ENCODE peak calls at places on chromosomes 5 and 9, in nine cellular contexts. H, M, C, V, P, K, R, O and T are unnamed samples.
A peak's percentile ranks its signal among the peaks of the same experiment; 100 is the strongest.

GRCh38 chr9:16119861-16120641 is 567.2 kb downstream of the CCDC171 start:
- DNase-seq in V (no peak), K (no peak), C (no peak), P (no peak), R (no peak), H (no peak), M (peak; percentile 87), O (no peak), T (no peak)

GRCh38 chr5:88944751-88945507 is 61.9 kb upstream of the MEF2C start:
- DNase-seq in R (no peak), K (no peak), H (no peak), M (peak; percentile 28), P (no peak), O (no peak), C (no peak), V (no peak), T (no peak)

GRCh38 chr5:179926657-179927056 is 19.0 kb upstream of the TBC1D9B start:
- DNase-seq in O (no peak), M (no peak), R (no peak), P (no peak), C (no peak), V (no peak), K (no peak), H (no peak), T (no peak)

GRCh38 chr9:135329571-135330306 is 149.8 kb upstream of the PPP1R26 start:
- DNase-seq in M (no peak), R (no peak), P (no peak), H (no peak), C (no peak), V (no peak), K (no peak), O (peak; percentile 84), T (no peak)

GRCh38 chr9:18233311-18233710 is 240.6 kb upstream of the ADAMTSL1 start:
- DNase-seq in H (no peak), K (no peak), V (no peak), M (no peak), O (no peak), R (no peak), C (no peak), P (no peak), T (no peak)

GRCh38 chr9:84238652-84239051 is 101.9 kb downstream of the SLC28A3 start:
- DNase-seq in C (peak; percentile 42), R (no peak), M (no peak), P (no peak), V (no peak), O (peak; percentile 57), H (no peak), K (no peak), T (peak; percentile 7)

GRCh38 chr9:36189978-36190377 is 743 bp upstream of the CLTA start:
- DNase-seq in V (no peak), M (no peak), K (no peak), P (no peak), O (no peak), C (no peak), H (no peak), R (no peak), T (peak; percentile 36)

GRCh38 chr9:96513622-96514021 is 63.7 kb downstream of the HABP4 start:
- DNase-seq in P (no peak), H (no peak), C (no peak), R (no peak), V (no peak), M (peak; percentile 60), K (no peak), O (no peak), T (no peak)

GRCh38 chr9:74379718-74380117 is 117.4 kb upstream of the RORB start:
- DNase-seq in K (no peak), V (no peak), M (peak; percentile 41), C (peak; percentile 2), R (no peak), P (no peak), H (no peak), O (peak; percentile 85), T (peak; percentile 24)

GRCh38 chr5:103827976-103828375 is 265.4 kb upstream of the NUDT12 start:
- DNase-seq in P (no peak), K (no peak), C (no peak), H (no peak), M (no peak), O (no peak), V (no peak), R (no peak), T (no peak)

GRCh38 chr9:95344735-95345134 is 27.2 kb upstream of the FANCC start:
- DNase-seq in M (no peak), P (no peak), K (no peak), O (no peak), C (no peak), R (no peak), V (no peak), H (no peak), T (no peak)

GRCh38 chr9:4397917-4398316 is 92.4 kb upstream of the SLC1A1 start:
- DNase-seq in R (no peak), M (peak; percentile 31), H (peak; percentile 21), V (no peak), K (no peak), C (no peak), O (no peak), P (no peak), T (no peak)

GRCh38 chr9:131845286-131846011 is 105.6 kb upstream of the RAPGEF1 start:
- DNase-seq in M (no peak), H (no peak), V (no peak), O (no peak), P (no peak), K (no peak), C (no peak), R (no peak), T (no peak)

GRCh38 chr9:4301971-4302427 is 2.1 kb upstream of the GLIS3 start:
- DNase-seq in K (no peak), M (peak; percentile 96), P (peak; percentile 82), R (peak; percentile 42), C (no peak), V (peak; percentile 61), O (no peak), H (peak; percentile 83), T (no peak)

GRCh38 chr9:126411225-126411947 is 84.8 kb downstream of the MVB12B start:
- DNase-seq in P (no peak), C (no peak), M (peak; percentile 74), H (peak; percentile 55), O (no peak), K (no peak), V (no peak), R (no peak), T (no peak)

GRCh38 chr9:130696996-130697395 is 3.4 kb downstream of the EXOSC2 start:
- DNase-seq in R (no peak), M (no peak), C (no peak), H (no peak), V (no peak), O (no peak), P (no peak), K (no peak), T (no peak)

GRCh38 chr9:90900130-90900529 is 98.5 kb downstream of the SYK start:
- DNase-seq in H (no peak), O (peak; percentile 66), C (no peak), M (no peak), V (no peak), P (no peak), R (no peak), K (no peak), T (no peak)
- TF ChIP-seq CTCF in H (peak; percentile 37), O (peak; percentile 72), C (no peak), M (no peak), V (no peak), P (peak; percentile 41), R (no peak), K (peak; percentile 21), T (no peak)

GRCh38 chr5:93789173-93790070 is 48.0 kb upstream of the POU5F2 start:
- DNase-seq in R (no peak), C (no peak), P (no peak), K (no peak), V (no peak), O (no peak), M (peak; percentile 79), H (peak; percentile 57), T (no peak)
- TF ChIP-seq CTCF in R (no peak), C (no peak), P (no peak), K (no peak), V (no peak), O (no peak), M (peak; percentile 0), H (no peak), T (no peak)

GRCh38 chr9:109401990-109402318 is 81.1 kb upstream of the EPB41L4B start:
- DNase-seq in C (no peak), K (no peak), P (no peak), R (no peak), M (no peak), O (no peak), V (no peak), H (no peak), T (no peak)

GRCh38 chr9:109399258-109399767 is 78.5 kb upstream of the EPB41L4B start:
- DNase-seq in O (peak; percentile 24), R (no peak), C (no peak), V (no peak), K (no peak), H (no peak), M (no peak), P (no peak), T (no peak)

GRCh38 chr9:109403116-109403515 is 82.3 kb upstream of the EPB41L4B start:
- DNase-seq in M (no peak), K (no peak), H (peak; percentile 13), V (no peak), P (no peak), C (no peak), O (no peak), R (no peak), T (no peak)

GRCh38 chr9:109403766-109404320 is 83.0 kb upstream of the EPB41L4B start:
- DNase-seq in V (no peak), H (no peak), O (no peak), M (no peak), C (no peak), R (no peak), P (no peak), K (no peak), T (no peak)

DNA sequence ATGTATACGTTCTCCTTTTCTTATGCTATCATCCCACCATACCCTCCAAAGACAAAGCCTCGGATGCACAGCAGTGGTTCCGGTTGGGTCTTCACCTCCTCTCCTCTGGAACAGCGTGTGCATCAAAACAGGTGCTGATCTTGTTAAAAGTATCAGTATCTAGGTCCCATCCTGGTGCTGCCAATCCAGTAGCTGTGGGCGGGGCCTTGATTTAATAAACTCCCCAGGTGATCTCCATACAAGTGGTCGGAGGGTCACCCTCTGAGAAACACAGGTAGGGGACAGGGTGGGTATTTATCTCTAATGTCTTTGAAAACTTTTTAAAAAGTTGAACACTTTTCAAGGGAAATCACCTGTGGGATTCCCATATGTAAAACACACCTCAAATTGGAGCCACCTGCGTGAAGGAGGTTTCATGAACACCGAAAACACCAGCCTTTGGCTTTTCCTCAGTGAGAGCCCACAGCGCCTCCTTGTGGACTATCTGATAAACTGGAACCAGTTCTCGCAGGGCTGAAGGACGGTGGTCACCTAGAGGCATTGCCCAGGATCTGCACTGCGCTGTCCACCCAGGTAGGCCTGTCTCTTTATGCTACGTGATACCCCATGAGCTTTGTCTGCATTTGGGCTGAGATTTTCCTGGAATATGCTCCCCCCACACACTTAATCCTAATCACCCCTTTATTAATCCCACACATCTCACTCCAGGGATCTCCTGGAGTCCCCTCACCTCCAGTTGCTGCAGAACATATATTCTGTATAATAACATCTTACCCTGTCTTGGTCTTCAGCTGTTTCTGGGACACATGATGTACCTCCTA is 80.5 kb upstream of the EPB41L4B start:
- DNase-seq in H (no peak), O (peak; percentile 94), M (peak; percentile 42), P (no peak), C (peak; percentile 49), K (peak; percentile 72), V (no peak), R (peak; percentile 66), T (peak; percentile 81)
- TF ChIP-seq CTCF in H (peak; percentile 82), O (peak; percentile 99), M (peak; percentile 84), P (peak; percentile 42), C (peak; percentile 82), K (peak; percentile 85), V (peak; percentile 14), R (no peak), T (peak; percentile 89)

GRCh38 chr5:97046270-97046982 is 96.0 kb downstream of the LIX1 start:
- DNase-seq in C (no peak), M (peak; percentile 36), H (peak; percentile 3), R (no peak), O (no peak), K (no peak), V (no peak), P (no peak), T (no peak)
- TF ChIP-seq CTCF in C (no peak), M (no peak), H (peak; percentile 8), R (no peak), O (peak; percentile 14), K (no peak), V (no peak), P (no peak), T (no peak)